ENCODE peak calls at places on chromosomes 13 and 19, in four cellular contexts. H, L, X and V are unnamed samples.

GRCh38 chr13:109665781-109666249 is 120.6 kb downstream of the IRS2 start:
- DNase-seq in H (no peak), L (no peak), X (no peak), V (no peak)

GRCh38 chr19:42471554-42472249 is 29.0 kb upstream of the CXCL17 start:
- DNase-seq in H (no peak), L (no peak), X (no peak), V (no peak)

GRCh38 chr13:105804561-105805190 is 730.8 kb downstream of the EFNB2 start:
- DNase-seq in H (no peak), L (peak), X (no peak), V (no peak)

GRCh38 chr13:98549006-98549727 is 27.7 kb downstream of the STK24 start:
- DNase-seq in H (no peak), L (peak), X (no peak), V (no peak)

GRCh38 chr19:33400856-33401682 is 27.6 kb downstream of the CEBPG start:
- DNase-seq in H (no peak), L (no peak), X (peak), V (peak)

GRCh38 chr19:10209305-10209704 is 14.6 kb upstream of the DNMT1 start:
- DNase-seq in H (no peak), L (peak), X (no peak), V (no peak)

GRCh38 chr13:78618411-78618810 is 15.1 kb upstream of the POU4F1 start:
- DNase-seq in H (no peak), L (no peak), X (no peak), V (no peak)

GRCh38 chr13:45242070-45242469 is 41.2 kb upstream of the KCTD4 start:
- DNase-seq in H (no peak), L (peak), X (no peak), V (no peak)

GRCh38 chr13:99144306-99144705 is 56.3 kb upstream of the UBAC2 start:
- DNase-seq in H (no peak), L (no peak), X (no peak), V (no peak)

GRCh38 chr19:15210323-15210774 is 9.6 kb upstream of the NOTCH3 start:
- DNase-seq in H (no peak), L (peak), X (peak), V (no peak)

GRCh38 chr13:47306991-47307390 is 410.1 kb upstream of the HTR2A start:
- DNase-seq in H (no peak), L (peak), X (no peak), V (no peak)

GRCh38 chr13:94878721-94879120 is 166.4 kb upstream of the SOX21 start:
- DNase-seq in H (no peak), L (no peak), X (no peak), V (no peak)

GRCh38 chr13:21435710-21436151 is 23.4 kb downstream of the ZDHHC20 start:
- DNase-seq in H (no peak), L (peak), X (peak), V (no peak)

GRCh38 chr13:93146584-93147292 is 79.9 kb upstream of the GPC6 start:
- DNase-seq in H (no peak), L (peak), X (no peak), V (no peak)

DNA sequence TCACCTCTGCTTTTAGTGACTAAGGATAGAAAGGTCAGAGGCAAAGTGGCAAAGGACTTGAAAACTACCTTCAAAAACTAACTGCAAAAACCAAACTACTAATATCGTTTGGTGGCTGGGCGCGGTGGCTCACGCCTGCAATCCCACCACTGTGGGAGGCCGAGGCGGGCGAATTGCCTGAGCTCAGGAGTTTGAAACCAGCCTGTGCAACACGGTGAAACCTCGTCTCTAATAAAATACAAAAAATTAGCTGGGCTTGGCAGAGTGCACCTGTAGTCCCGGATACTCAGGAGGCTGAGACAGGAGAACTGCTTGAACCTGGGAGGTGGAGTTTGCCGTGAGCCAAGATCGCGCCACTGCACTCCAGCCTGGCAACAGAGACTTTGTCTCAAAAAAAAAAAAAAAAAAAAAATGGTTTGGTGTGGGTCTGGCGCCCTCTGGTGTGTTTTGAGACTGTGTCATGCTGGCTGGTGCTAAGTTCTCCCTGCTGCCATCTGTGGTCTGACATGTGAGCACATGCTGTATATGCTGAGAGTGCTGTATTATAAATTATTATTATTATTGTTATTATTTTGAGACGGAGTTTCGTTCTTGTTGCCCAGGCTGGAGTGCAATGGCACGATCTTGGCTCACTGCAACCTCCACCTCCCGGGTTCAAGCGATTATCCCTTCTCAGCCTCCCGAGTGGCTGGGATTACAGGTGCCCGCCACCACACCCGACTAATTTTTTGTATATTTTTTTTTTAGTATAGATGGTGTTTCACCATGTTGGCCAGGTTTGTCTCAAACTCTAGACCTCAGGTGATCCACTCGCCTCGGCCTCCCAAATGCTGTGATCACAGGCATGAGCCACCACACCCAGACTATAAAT is 36.0 kb upstream of the RNF17 start:
- DNase-seq in H (no peak), L (peak), X (no peak), V (no peak)
- TF ChIP-seq CTCF in H (no peak), L (peak), X (peak), V (peak)

GRCh38 chr13:111846396-111847174 is 220.4 kb upstream of the SOX1 start:
- DNase-seq in H (no peak), L (no peak), X (no peak), V (peak)
- TF ChIP-seq CTCF in H (no peak), L (no peak), X (no peak), V (no peak)

GRCh38 chr19:13843104-13843921 is 33.6 kb upstream of the NANOS3 start:
- DNase-seq in H (peak), L (peak), X (peak), V (no peak)

GRCh38 chr19:13846533-13847032 is 30.4 kb upstream of the NANOS3 start:
- DNase-seq in H (peak), L (peak), X (peak), V (no peak)

GRCh38 chr19:13841339-13842293 is 35.3 kb upstream of the NANOS3 start:
- DNase-seq in H (peak), L (no peak), X (peak), V (peak)

GRCh38 chr19:13842294-13843103 is 34.4 kb upstream of the NANOS3 start:
- DNase-seq in H (peak), L (peak), X (peak), V (peak)

DNA sequence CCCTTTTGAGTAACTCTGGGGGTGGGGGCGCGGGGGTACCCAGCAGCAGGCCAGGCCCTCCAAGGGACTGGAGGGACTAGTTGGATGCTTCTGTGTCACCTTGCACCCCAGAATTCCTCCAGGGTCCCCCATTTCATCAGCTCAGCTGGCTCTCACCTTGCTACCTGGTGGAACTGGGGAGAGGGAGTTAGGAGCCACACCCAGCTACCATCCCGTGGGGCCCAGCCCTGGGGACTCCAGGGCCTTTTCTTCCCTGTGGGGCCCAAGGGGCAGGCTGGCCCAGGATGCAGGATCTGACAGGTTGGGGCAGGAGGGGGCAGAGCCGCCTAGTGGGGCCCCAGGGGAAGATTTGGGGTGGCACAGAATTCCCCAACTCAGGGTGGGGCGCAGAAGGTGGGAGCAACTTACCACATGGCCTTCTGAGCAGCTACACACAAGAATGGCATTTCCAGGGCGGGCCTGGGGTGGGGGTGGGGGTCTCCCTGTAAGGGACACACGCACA is 32.8 kb upstream of the NANOS3 start:
- DNase-seq in H (peak), L (no peak), X (no peak), V (no peak)
- TF ChIP-seq CTCF in H (no peak), L (no peak), X (no peak), V (no peak)

GRCh38 chr13:83340170-83340569 is 542.1 kb downstream of the SLITRK1 start:
- DNase-seq in H (no peak), L (no peak), X (no peak), V (no peak)
- TF ChIP-seq CTCF in H (no peak), L (no peak), X (no peak), V (no peak)

GRCh38 chr19:13033244-13033643 is 38.0 kb downstream of the NFIX start:
- DNase-seq in H (no peak), L (no peak), X (no peak), V (no peak)
- TF ChIP-seq CTCF in H (no peak), L (peak), X (no peak), V (peak)

GRCh38 chr19:7829561-7830271 is at the start of gene EVI5L:
- DNase-seq in H (peak), L (peak), X (peak), V (peak)
- TF ChIP-seq CTCF in H (no peak), L (no peak), X (peak), V (no peak)

GRCh38 chr19:37227996-37228395 is 10.0 kb downstream of the ZNF383 start:
- DNase-seq in H (no peak), L (no peak), X (no peak), V (no peak)
- TF ChIP-seq CTCF in H (no peak), L (peak), X (peak), V (peak)

DNA sequence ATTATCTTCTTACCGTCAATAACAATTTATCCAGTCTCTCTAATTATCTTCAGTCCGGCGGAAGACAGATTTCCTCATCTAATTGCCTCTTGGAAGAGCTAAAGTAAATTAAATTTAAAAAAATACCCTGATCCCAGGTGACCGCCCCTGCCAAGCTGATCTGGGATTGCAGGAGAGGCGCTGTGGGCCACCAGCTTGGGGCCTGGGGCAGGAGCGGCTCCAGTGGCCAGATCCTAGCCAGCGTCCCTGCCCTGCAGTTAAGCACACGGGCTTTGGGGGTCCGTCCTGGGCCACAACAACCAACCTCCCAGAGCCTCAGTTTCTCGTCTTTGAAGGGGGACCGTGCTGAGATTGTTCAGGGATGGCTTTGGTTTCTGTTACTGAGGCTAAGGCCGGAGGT is 12.4 kb upstream of the TMEM255B start:
- DNase-seq in H (no peak), L (no peak), X (peak), V (no peak)
- TF ChIP-seq CTCF in H (no peak), L (no peak), X (no peak), V (no peak)